ENCODE peak calls at places on chromosomes 2 and 18, in eight cellular contexts. One of them, this sample, is unnamed.

GRCh38 chr2:144498215-144498614 is 21.7 kb downstream of the ZEB2 start:
- DNase-seq in IMR-90: no peak
- DNase-seq in tibial nerve: no peak
- DNase-seq in GM12891: no peak
- DNase-seq in H54: no peak
- DNase-seq in prostate gland: no peak
- DNase-seq in heart left ventricle: no peak
- DNase-seq in K562: peak
- DNase-seq in this sample: no peak

GRCh38 chr2:181372656-181373055 is 84.5 kb upstream of the ITGA4 start:
- DNase-seq in K562: no peak
- DNase-seq in GM12891: no peak
- DNase-seq in prostate gland: no peak
- DNase-seq in H54: no peak
- DNase-seq in IMR-90: no peak
- DNase-seq in heart left ventricle: no peak
- DNase-seq in tibial nerve: no peak
- DNase-seq in this sample: peak

GRCh38 chr2:178271629-178272333 is 77.5 kb downstream of the OSBPL6 start:
- DNase-seq in H54: no peak
- DNase-seq in tibial nerve: peak
- DNase-seq in prostate gland: peak
- DNase-seq in GM12891: no peak
- DNase-seq in K562: no peak
- DNase-seq in heart left ventricle: peak
- DNase-seq in IMR-90: peak
- DNase-seq in this sample: peak

GRCh38 chr2:237150831-237151230 is 65.1 kb downstream of the COPS8 start:
- DNase-seq in GM12891: no peak
- DNase-seq in tibial nerve: no peak
- DNase-seq in H54: no peak
- DNase-seq in prostate gland: no peak
- DNase-seq in heart left ventricle: no peak
- DNase-seq in K562: no peak
- DNase-seq in IMR-90: no peak
- DNase-seq in this sample: no peak

GRCh38 chr2:28649481-28650260 is 102.0 kb upstream of the PPP1CB start:
- DNase-seq in GM12891: no peak
- DNase-seq in K562: no peak
- DNase-seq in H54: no peak
- DNase-seq in IMR-90: peak
- DNase-seq in heart left ventricle: no peak
- DNase-seq in tibial nerve: no peak
- DNase-seq in prostate gland: no peak
- DNase-seq in this sample: no peak

GRCh38 chr2:119006441-119006840 is 64.4 kb downstream of the MARCO start:
- DNase-seq in K562: no peak
- DNase-seq in heart left ventricle: peak
- DNase-seq in prostate gland: no peak
- DNase-seq in GM12891: no peak
- DNase-seq in H54: no peak
- DNase-seq in tibial nerve: no peak
- DNase-seq in IMR-90: no peak
- DNase-seq in this sample: no peak

GRCh38 chr2:197191177-197191947 is 119.2 kb downstream of the ANKRD44 start:
- DNase-seq in K562: peak
- DNase-seq in GM12891: no peak
- DNase-seq in heart left ventricle: no peak
- DNase-seq in tibial nerve: no peak
- DNase-seq in IMR-90: peak
- DNase-seq in prostate gland: no peak
- DNase-seq in H54: no peak
- DNase-seq in this sample: peak

GRCh38 chr2:173648816-173649215 is 294.1 kb downstream of the CDCA7 start:
- DNase-seq in IMR-90: no peak
- DNase-seq in H54: no peak
- DNase-seq in prostate gland: no peak
- DNase-seq in heart left ventricle: no peak
- DNase-seq in tibial nerve: no peak
- DNase-seq in GM12891: no peak
- DNase-seq in K562: no peak
- DNase-seq in this sample: no peak

GRCh38 chr2:235719146-235719942 is 225.5 kb downstream of the AGAP1 start:
- DNase-seq in tibial nerve: no peak
- DNase-seq in prostate gland: no peak
- DNase-seq in heart left ventricle: no peak
- DNase-seq in K562: no peak
- DNase-seq in GM12891: no peak
- DNase-seq in H54: no peak
- DNase-seq in IMR-90: peak
- DNase-seq in this sample: no peak

GRCh38 chr2:238894950-238895298 is 47.0 kb downstream of the TWIST2 start:
- DNase-seq in IMR-90: no peak
- DNase-seq in K562: no peak
- DNase-seq in prostate gland: no peak
- DNase-seq in tibial nerve: no peak
- DNase-seq in GM12891: no peak
- DNase-seq in H54: no peak
- DNase-seq in heart left ventricle: no peak
- DNase-seq in this sample: no peak

GRCh38 chr18:47930844-47931706 is 616 bp upstream of the SMAD2 start:
- DNase-seq in GM12891: peak
- DNase-seq in tibial nerve: peak
- DNase-seq in IMR-90: peak
- DNase-seq in heart left ventricle: peak
- DNase-seq in prostate gland: peak
- DNase-seq in K562: peak
- DNase-seq in H54: peak
- DNase-seq in this sample: peak
- TF ChIP-seq POLR2A in GM12891: peak
- TF ChIP-seq POLR2A in tibial nerve: peak
- TF ChIP-seq POLR2A in IMR-90: peak
- TF ChIP-seq POLR2A in heart left ventricle: peak
- TF ChIP-seq POLR2A in prostate gland: peak
- TF ChIP-seq POLR2A in K562: peak
- TF ChIP-seq POLR2A in H54: peak
- TF ChIP-seq POLR2A in this sample: peak

GRCh38 chr2:10046899-10047298 is 3.5 kb downstream of the KLF11 start:
- DNase-seq in heart left ventricle: no peak
- DNase-seq in tibial nerve: no peak
- DNase-seq in IMR-90: no peak
- DNase-seq in H54: no peak
- DNase-seq in K562: no peak
- DNase-seq in prostate gland: no peak
- DNase-seq in GM12891: no peak
- DNase-seq in this sample: no peak
- TF ChIP-seq POLR2A in heart left ventricle: no peak
- TF ChIP-seq POLR2A in tibial nerve: no peak
- TF ChIP-seq POLR2A in IMR-90: no peak
- TF ChIP-seq POLR2A in H54: no peak
- TF ChIP-seq POLR2A in K562: no peak
- TF ChIP-seq POLR2A in prostate gland: no peak
- TF ChIP-seq POLR2A in GM12891: no peak
- TF ChIP-seq POLR2A in this sample: no peak

DNA sequence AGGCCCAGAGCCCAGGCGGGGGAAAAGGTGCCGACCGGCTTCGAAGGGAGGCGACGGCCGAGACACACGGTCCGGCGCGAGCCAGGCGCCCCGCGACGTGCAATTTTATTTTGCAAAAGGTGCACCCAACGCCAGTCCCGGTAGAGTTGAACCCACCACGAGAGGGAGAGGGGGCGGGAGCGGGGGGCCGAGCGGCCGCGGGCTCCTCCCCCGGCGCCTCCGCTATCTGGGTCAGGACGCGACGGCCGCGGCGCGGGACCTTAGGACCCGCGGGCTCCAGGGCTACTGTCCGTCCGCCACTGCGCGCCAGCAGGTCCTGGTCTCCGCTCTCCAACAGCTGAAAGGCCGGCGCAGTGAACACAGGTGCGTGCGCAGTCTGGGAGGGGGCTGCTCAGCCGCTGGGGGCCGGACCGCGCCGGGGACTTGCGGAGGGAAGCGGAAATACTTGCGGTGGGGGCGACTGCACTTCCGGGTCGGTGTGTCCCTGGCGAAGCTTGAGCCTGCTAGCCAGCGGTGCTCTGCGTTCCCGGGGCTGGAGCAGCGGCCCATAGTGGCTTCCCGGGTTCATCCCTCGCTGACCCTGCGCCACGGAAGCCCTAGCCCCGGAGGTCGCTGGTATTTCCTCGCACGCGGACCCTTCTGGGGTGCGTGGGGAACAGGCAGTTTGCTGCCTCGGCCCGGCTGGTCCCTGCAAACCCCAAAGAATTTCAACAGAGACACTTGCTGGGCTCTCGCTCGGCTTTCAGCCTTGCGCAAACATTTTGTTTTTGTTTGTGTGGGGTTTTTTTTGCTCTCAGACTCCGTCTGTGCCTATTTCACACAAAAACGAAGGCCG is at the start of gene RMDN2:
- DNase-seq in heart left ventricle: peak
- DNase-seq in H54: peak
- DNase-seq in tibial nerve: peak
- DNase-seq in prostate gland: peak
- DNase-seq in K562: peak
- DNase-seq in GM12891: peak
- DNase-seq in IMR-90: peak
- DNase-seq in this sample: peak
- TF ChIP-seq POLR2A in heart left ventricle: peak
- TF ChIP-seq POLR2A in H54: peak
- TF ChIP-seq POLR2A in tibial nerve: peak
- TF ChIP-seq POLR2A in prostate gland: peak
- TF ChIP-seq POLR2A in K562: peak
- TF ChIP-seq POLR2A in GM12891: peak
- TF ChIP-seq POLR2A in IMR-90: no peak
- TF ChIP-seq POLR2A in this sample: peak

DNA sequence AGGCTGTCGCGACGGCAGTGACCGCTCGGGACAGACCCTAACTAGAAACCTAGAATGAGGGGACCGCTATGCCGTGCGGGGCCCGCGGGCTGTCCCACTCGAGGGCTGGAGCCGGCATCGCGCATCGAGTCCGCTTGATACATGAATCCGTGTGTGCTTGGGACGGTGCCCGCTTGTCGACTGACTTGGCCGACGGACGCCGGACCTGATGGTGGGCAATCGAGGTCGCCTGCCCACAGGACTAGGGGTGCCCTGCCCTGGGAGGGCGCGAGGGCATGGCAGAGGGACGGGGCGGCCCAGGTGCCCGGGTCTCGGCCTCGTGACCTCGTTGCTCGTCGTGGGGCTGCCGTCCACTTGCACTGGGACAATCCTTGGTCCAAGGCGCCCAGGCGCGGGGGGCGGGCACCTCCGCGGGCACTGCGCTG is 688 bp upstream of the PTMA start:
- DNase-seq in H54: no peak
- DNase-seq in tibial nerve: peak
- DNase-seq in heart left ventricle: no peak
- DNase-seq in IMR-90: no peak
- DNase-seq in prostate gland: peak
- DNase-seq in GM12891: no peak
- DNase-seq in K562: no peak
- DNase-seq in this sample: peak
- TF ChIP-seq POLR2A in H54: peak
- TF ChIP-seq POLR2A in tibial nerve: peak
- TF ChIP-seq POLR2A in heart left ventricle: no peak
- TF ChIP-seq POLR2A in IMR-90: no peak
- TF ChIP-seq POLR2A in prostate gland: peak
- TF ChIP-seq POLR2A in GM12891: no peak
- TF ChIP-seq POLR2A in K562: no peak
- TF ChIP-seq POLR2A in this sample: no peak

DNA sequence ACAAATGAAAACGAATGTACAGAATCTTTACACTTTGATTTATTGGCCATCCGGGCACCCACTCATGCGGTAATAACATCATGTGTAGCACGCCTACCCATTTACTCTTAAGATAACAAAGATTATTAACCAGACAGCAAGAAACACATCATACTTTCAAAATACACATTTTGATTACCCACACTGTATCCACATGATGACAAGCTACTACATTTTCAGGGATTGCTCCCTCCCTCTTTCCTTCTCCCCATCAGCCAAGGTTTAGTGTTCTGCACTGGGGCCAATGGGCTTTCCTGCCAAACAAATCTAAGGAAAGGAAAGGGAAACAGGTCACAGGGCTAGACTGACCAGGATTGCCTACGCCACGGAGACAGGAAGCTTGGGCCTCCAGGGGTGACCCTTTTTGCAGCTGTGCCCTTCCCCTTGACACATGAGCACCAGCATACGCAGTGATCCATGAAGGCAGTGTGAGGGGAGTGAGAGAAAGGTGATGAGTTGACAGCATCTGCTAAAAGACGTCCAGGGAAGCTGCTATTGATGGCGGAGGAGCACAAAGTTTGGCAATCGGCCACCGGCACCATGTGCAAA is 76.5 kb downstream of the ZNF521 start:
- DNase-seq in H54: no peak
- DNase-seq in K562: no peak
- DNase-seq in prostate gland: no peak
- DNase-seq in tibial nerve: no peak
- DNase-seq in GM12891: no peak
- DNase-seq in heart left ventricle: no peak
- DNase-seq in IMR-90: no peak
- DNase-seq in this sample: no peak
- TF ChIP-seq POLR2A in H54: no peak
- TF ChIP-seq POLR2A in K562: no peak
- TF ChIP-seq POLR2A in prostate gland: no peak
- TF ChIP-seq POLR2A in tibial nerve: no peak
- TF ChIP-seq POLR2A in GM12891: no peak
- TF ChIP-seq POLR2A in heart left ventricle: no peak
- TF ChIP-seq POLR2A in IMR-90: no peak
- TF ChIP-seq POLR2A in this sample: no peak

GRCh38 chr2:20132990-20133535 is 81.6 kb upstream of the LAPTM4A start:
- DNase-seq in prostate gland: no peak
- DNase-seq in tibial nerve: no peak
- DNase-seq in heart left ventricle: no peak
- DNase-seq in IMR-90: no peak
- DNase-seq in K562: no peak
- DNase-seq in H54: no peak
- DNase-seq in GM12891: no peak
- DNase-seq in this sample: no peak

GRCh38 chr2:20137884-20138283 is 86.5 kb upstream of the LAPTM4A start:
- DNase-seq in GM12891: no peak
- DNase-seq in heart left ventricle: no peak
- DNase-seq in tibial nerve: no peak
- DNase-seq in K562: no peak
- DNase-seq in prostate gland: no peak
- DNase-seq in IMR-90: no peak
- DNase-seq in H54: no peak
- DNase-seq in this sample: no peak

GRCh38 chr2:20136149-20136548 is 84.7 kb upstream of the LAPTM4A start:
- DNase-seq in K562: no peak
- DNase-seq in H54: no peak
- DNase-seq in tibial nerve: no peak
- DNase-seq in heart left ventricle: no peak
- DNase-seq in prostate gland: no peak
- DNase-seq in GM12891: no peak
- DNase-seq in IMR-90: no peak
- DNase-seq in this sample: no peak

GRCh38 chr2:20137131-20137571 is 85.7 kb upstream of the LAPTM4A start:
- DNase-seq in heart left ventricle: no peak
- DNase-seq in GM12891: no peak
- DNase-seq in tibial nerve: no peak
- DNase-seq in IMR-90: no peak
- DNase-seq in prostate gland: no peak
- DNase-seq in H54: no peak
- DNase-seq in K562: no peak
- DNase-seq in this sample: no peak

GRCh38 chr2:20135631-20136050 is 84.2 kb upstream of the LAPTM4A start:
- DNase-seq in H54: no peak
- DNase-seq in K562: peak
- DNase-seq in tibial nerve: peak
- DNase-seq in prostate gland: peak
- DNase-seq in GM12891: peak
- DNase-seq in heart left ventricle: peak
- DNase-seq in IMR-90: peak
- DNase-seq in this sample: peak
- TF ChIP-seq POLR2A in H54: no peak
- TF ChIP-seq POLR2A in K562: no peak
- TF ChIP-seq POLR2A in tibial nerve: no peak
- TF ChIP-seq POLR2A in prostate gland: no peak
- TF ChIP-seq POLR2A in GM12891: no peak
- TF ChIP-seq POLR2A in heart left ventricle: no peak
- TF ChIP-seq POLR2A in IMR-90: no peak
- TF ChIP-seq POLR2A in this sample: no peak